ENCODE peak calls at places on chromosomes 3 and 15, in eight cellular contexts. Q is choroid plexus epithelial cell, V is cardiac muscle cell, R is progenitor cell of endocrine pancreas, L is tibial nerve, X is mesothelial cell of epicardium, D is GM13977, I is GM12864. Y is an unnamed sample.

GRCh38 chr3:16908408-16908807 is 23.7 kb downstream of the PLCL2 start:
- DNase-seq in L (no peak), V (no peak), R (no peak), X (no peak), D (no peak), Q (no peak), I (no peak), Y (no peak)

GRCh38 chr3:30332196-30333021 is 274.0 kb upstream of the TGFBR2 start:
- DNase-seq in R (no peak), X (no peak), I (no peak), L (no peak), D (no peak), Q (no peak), V (no peak), Y (no peak)

GRCh38 chr15:80210612-80211554 is 41.1 kb downstream of the CTXND1 start:
- DNase-seq in I (peak; percentile 13), V (no peak), D (peak; percentile 45), R (no peak), Q (no peak), X (no peak), L (no peak), Y (no peak)

GRCh38 chr15:93488157-93488803 is 399.3 kb upstream of the RGMA start:
- DNase-seq in V (peak; percentile 5), Q (no peak), R (no peak), D (no peak), X (no peak), L (no peak), I (no peak), Y (no peak)

GRCh38 chr3:157375342-157375986 is 61.2 kb upstream of the PTX3 start:
- DNase-seq in L (no peak), X (no peak), Q (no peak), I (no peak), V (no peak), D (no peak), R (no peak), Y (no peak)

GRCh38 chr3:158109804-158110657 is at the start of gene RSRC1:
- DNase-seq in L (peak; percentile 66), X (peak; percentile 85), Q (peak; percentile 93), R (peak; percentile 75), V (peak; percentile 91), I (peak; percentile 71), D (peak; percentile 82), Y (peak; percentile 91)

GRCh38 chr3:134058728-134059601 is 29.2 kb upstream of the SLCO2A1 start:
- DNase-seq in X (peak; percentile 27), I (no peak), L (no peak), V (no peak), D (no peak), Q (peak; percentile 10), R (no peak), Y (no peak)

GRCh38 chr3:65953301-65953812 is 85.4 kb downstream of the MAGI1 start:
- DNase-seq in L (no peak), Q (no peak), V (peak; percentile 81), I (no peak), D (no peak), X (peak; percentile 60), R (peak; percentile 71), Y (peak; percentile 92)

GRCh38 chr3:43978708-43979107 is 263.0 kb upstream of the TOPAZ1 start:
- DNase-seq in I (no peak), R (no peak), Q (no peak), L (no peak), X (no peak), V (no peak), D (no peak), Y (no peak)

GRCh38 chr15:27638950-27639349 is 460.2 kb downstream of the OCA2 start:
- DNase-seq in Q (no peak), I (no peak), R (no peak), D (no peak), L (no peak), X (no peak), V (no peak), Y (no peak)

GRCh38 chr3:15795563-15796308 is 2.0 kb downstream of the ANKRD28 start:
- DNase-seq in R (no peak), D (no peak), L (no peak), Q (peak; percentile 89), X (no peak), V (no peak), I (no peak), Y (no peak)

GRCh38 chr3:174618368-174618767 is 240.8 kb upstream of the NAALADL2 start:
- DNase-seq in I (no peak), R (no peak), L (no peak), V (no peak), X (no peak), Q (peak; percentile 10), D (no peak), Y (no peak)

GRCh38 chr3:185473290-185473815 is 25.5 kb downstream of the TMEM41A start:
- DNase-seq in X (no peak), V (no peak), I (no peak), L (no peak), Q (peak; percentile 41), D (no peak), R (no peak), Y (no peak)

GRCh38 chr3:168096210-168096795 is 579 bp upstream of the GOLIM4 start:
- DNase-seq in I (peak; percentile 35), D (peak; percentile 63), L (no peak), V (peak; percentile 86), X (peak; percentile 73), Q (peak; percentile 95), R (peak; percentile 29), Y (peak; percentile 86)

GRCh38 chr3:126375835-126376331 is 18.7 kb upstream of the KLF15 start:
- DNase-seq in I (no peak), D (no peak), X (no peak), V (no peak), R (no peak), Q (no peak), L (no peak), Y (no peak)

GRCh38 chr15:41870689-41871081 is 23.2 kb downstream of the SPTBN5 start:
- DNase-seq in R (no peak), I (no peak), D (no peak), V (no peak), L (no peak), Q (peak; percentile 84), X (no peak), Y (no peak)

GRCh38 chr3:87810427-87810826 is 248.4 kb downstream of the CGGBP1 start:
- DNase-seq in I (no peak), D (no peak), L (no peak), Q (peak; percentile 9), V (no peak), X (no peak), R (no peak), Y (no peak)

GRCh38 chr3:37243811-37244748 is 69.7 kb upstream of the LRRFIP2 start:
- DNase-seq in D (peak; percentile 49), V (peak; percentile 91), I (no peak), Q (peak; percentile 69), R (peak; percentile 30), L (peak; percentile 59), X (peak; percentile 79), Y (peak; percentile 75)

GRCh38 chr3:40899286-40899712 is 300.0 kb upstream of the CTNNB1 start:
- DNase-seq in V (no peak), X (peak; percentile 13), R (no peak), Q (peak; percentile 69), I (no peak), D (no peak), L (no peak), Y (no peak)

GRCh38 chr3:116445291-116445841 is at the start of gene LSAMP:
- DNase-seq in Q (peak; percentile 6), V (peak; percentile 39), D (no peak), R (no peak), X (peak; percentile 52), I (no peak), L (no peak), Y (no peak)

GRCh38 chr3:111548756-111549155 is 6.8 kb downstream of the CD96 start:
- DNase-seq in I (no peak), V (no peak), X (no peak), D (no peak), R (no peak), L (no peak), Q (no peak), Y (no peak)

GRCh38 chr3:114586119-114586518 is 292.3 kb downstream of the TIGIT start:
- DNase-seq in D (no peak), V (no peak), X (no peak), Q (no peak), L (no peak), R (no peak), I (no peak), Y (no peak)

GRCh38 chr3:161500057-161500836 is 3.6 kb downstream of the OTOL1 start:
- DNase-seq in R (no peak), X (no peak), I (no peak), Q (no peak), L (no peak), V (no peak), D (no peak), Y (no peak)

GRCh38 chr3:70985572-70985971 is 598.0 kb downstream of the FOXP1 start:
- DNase-seq in V (no peak), R (no peak), D (no peak), L (no peak), I (no peak), X (no peak), Q (no peak), Y (no peak)

DNA sequence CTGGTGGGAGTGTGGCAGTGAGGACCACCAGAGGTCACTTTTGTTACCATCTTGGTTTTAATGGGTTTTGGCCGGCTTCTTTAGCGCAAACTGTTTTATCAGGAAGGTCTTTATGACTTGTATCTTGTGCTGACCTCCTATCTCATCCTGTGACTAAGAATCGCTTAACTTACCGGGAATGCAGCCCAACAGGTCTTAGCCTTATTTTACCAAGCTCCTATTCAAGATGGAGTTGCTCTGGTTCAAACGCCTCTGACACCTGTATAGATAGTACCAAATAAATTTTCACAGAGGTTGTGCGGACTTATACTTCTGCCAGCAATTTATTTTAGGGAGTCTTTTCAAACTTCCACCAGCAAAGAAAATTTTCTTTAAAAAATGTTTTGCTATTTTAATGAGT is 13.6 kb upstream of the SLCO3A1 start:
- DNase-seq in D (no peak), L (no peak), X (no peak), V (no peak), I (no peak), R (no peak), Q (no peak), Y (no peak)
- TF ChIP-seq CTCF in D (no peak), L (no peak), X (no peak), V (no peak), I (no peak), R (no peak), Q (no peak), Y (no peak)

GRCh38 chr3:51514210-51514609 is 14.4 kb upstream of the DCAF1 start:
- DNase-seq in V (no peak), Q (no peak), L (no peak), R (no peak), D (no peak), X (no peak), I (no peak), Y (no peak)
- TF ChIP-seq CTCF in V (no peak), Q (no peak), L (no peak), R (no peak), D (no peak), X (no peak), I (no peak), Y (no peak)

GRCh38 chr3:45031531-45031930 is 5.4 kb downstream of the CLEC3B start:
- DNase-seq in D (no peak), L (no peak), R (no peak), X (no peak), I (no peak), V (no peak), Q (no peak), Y (no peak)
- TF ChIP-seq CTCF in D (no peak), L (no peak), R (no peak), X (no peak), I (no peak), V (no peak), Q (no peak), Y (no peak)

GRCh38 chr3:78988324-78988723 is 779.5 kb downstream of the ROBO1 start:
- DNase-seq in Q (peak; percentile 67), X (no peak), I (no peak), R (no peak), V (no peak), L (no peak), D (no peak), Y (no peak)
- TF ChIP-seq CTCF in Q (peak; percentile 59), X (peak; percentile 42), I (no peak), R (peak; percentile 45), V (peak; percentile 42), L (no peak), D (peak; percentile 37), Y (no peak)